ENCODE peak calls at places on chromosome 14, in six cellular contexts. G is GM23338, L is A549, Y is endodermal cell, N is GM12865, P is uterus. H is an unnamed sample.
A peak's percentile ranks its signal among the peaks of the same experiment; 100 is the strongest.

GRCh38 chr14:98593361-98593761 is 678.6 kb downstream of the BCL11B start:
- DNase-seq in G (no peak), L (no peak), Y (no peak), N (no peak), P (no peak), H (no peak)

GRCh38 chr14:99191663-99192621 is 80.1 kb downstream of the BCL11B start:
- DNase-seq in G (no peak), L (no peak), Y (no peak), N (no peak), P (peak; percentile 35), H (peak; percentile 36)

GRCh38 chr14:80213602-80214001 is 2.3 kb upstream of the DIO2 start:
- DNase-seq in G (peak; percentile 86), L (peak; percentile 40), Y (peak; percentile 79), N (peak; percentile 46), P (no peak), H (peak; percentile 43)

GRCh38 chr14:79328863-79329262 is 882.4 kb downstream of the DIO2 start:
- DNase-seq in G (no peak), L (no peak), Y (no peak), N (no peak), P (no peak), H (no peak)

GRCh38 chr14:104977681-104978647 is at the start of gene AHNAK2:
- DNase-seq in G (peak; percentile 92), L (peak; percentile 60), Y (peak; percentile 95), N (no peak), P (peak; percentile 62), H (peak; percentile 75)

GRCh38 chr14:73744874-73745529 is 30.8 kb upstream of the PNMA1 start:
- DNase-seq in G (no peak), L (no peak), Y (no peak), N (no peak), P (no peak), H (peak; percentile 90)

GRCh38 chr14:51650721-51651387 is 856 bp upstream of the FRMD6 start:
- DNase-seq in G (peak; percentile 47), L (no peak), Y (peak; percentile 70), N (peak; percentile 33), P (peak; percentile 50), H (peak; percentile 28)

GRCh38 chr14:90301580-90302181 is 30.1 kb downstream of the NRDE2 start:
- DNase-seq in G (peak; percentile 33), L (peak; percentile 38), Y (no peak), N (peak; percentile 18), P (no peak), H (no peak)

GRCh38 chr14:35821546-35822411 is 4.4 kb upstream of the BRMS1L start:
- DNase-seq in G (peak; percentile 73), L (peak; percentile 50), Y (no peak), N (peak; percentile 44), P (no peak), H (no peak)

GRCh38 chr14:40757376-40757775 is 849.3 kb upstream of the LRFN5 start:
- DNase-seq in G (no peak), L (no peak), Y (no peak), N (no peak), P (no peak), H (no peak)

GRCh38 chr14:25431211-25432076 is 381.5 kb upstream of the STXBP6 start:
- DNase-seq in G (peak; percentile 76), L (no peak), Y (peak; percentile 89), N (no peak), P (no peak), H (peak; percentile 31)

GRCh38 chr14:101191086-101191881 is 287.8 kb upstream of the RTL1 start:
- DNase-seq in G (no peak), L (no peak), Y (no peak), N (no peak), P (peak; percentile 12), H (peak; percentile 4)

GRCh38 chr14:48391661-48392060 is 716.3 kb upstream of the MDGA2 start:
- DNase-seq in G (no peak), L (no peak), Y (no peak), N (no peak), P (no peak), H (no peak)

GRCh38 chr14:74905595-74906142 is 17.4 kb downstream of the RPS6KL1 start:
- DNase-seq in G (peak; percentile 85), L (peak; percentile 60), Y (peak; percentile 91), N (peak; percentile 69), P (peak; percentile 78), H (peak; percentile 78)

GRCh38 chr14:50846171-50846880 is 15.4 kb upstream of the NIN start:
- DNase-seq in G (no peak), L (no peak), Y (no peak), N (no peak), P (no peak), H (no peak)

GRCh38 chr14:69270795-69271708 is 11.1 kb downstream of the GALNT16 start:
- DNase-seq in G (no peak), L (no peak), Y (no peak), N (no peak), P (no peak), H (no peak)

GRCh38 chr14:102665665-102666064 is 73.2 kb downstream of the RCOR1 start:
- DNase-seq in G (no peak), L (no peak), Y (no peak), N (no peak), P (no peak), H (no peak)

DNA sequence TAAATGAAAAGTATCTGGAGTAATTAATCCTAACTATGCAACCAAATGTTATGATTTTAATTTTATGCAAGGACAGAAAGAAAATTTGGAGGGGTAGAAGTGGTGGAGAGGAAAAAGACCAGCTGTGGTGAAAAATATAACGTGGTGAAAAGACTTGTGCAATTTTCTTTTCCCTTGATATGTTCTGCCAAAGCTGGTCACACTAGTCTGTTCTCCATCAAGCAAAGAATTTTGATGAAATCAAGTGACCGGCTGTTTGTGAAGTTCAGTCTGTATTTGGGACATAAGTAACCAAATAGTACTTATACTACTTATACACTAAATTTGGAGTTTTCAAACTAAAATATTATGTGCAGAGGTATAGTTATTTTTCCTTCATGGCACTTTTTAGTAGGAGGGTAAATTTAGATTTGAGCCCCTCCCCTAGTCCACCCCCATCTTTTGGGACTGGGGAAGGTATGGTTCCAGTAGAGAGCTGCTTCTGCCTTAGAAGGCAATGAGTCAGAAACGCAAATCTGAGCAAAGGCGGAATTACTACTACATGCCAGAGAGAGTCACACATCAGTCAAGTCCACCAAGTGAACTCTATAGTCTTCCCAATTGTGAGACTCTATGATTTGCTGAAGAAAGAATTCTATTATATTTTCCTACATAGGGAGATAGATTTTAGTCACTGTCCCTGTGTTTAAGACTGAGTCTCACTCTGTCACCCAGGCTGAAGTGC is 229.7 kb downstream of the SLC25A21 start:
- DNase-seq in G (no peak), L (no peak), Y (no peak), N (no peak), P (no peak), H (no peak)
- H3K4me3 ChIP-seq in G (no peak overlapping the region), L (no peak overlapping the region), Y (no peak overlapping the region), N (no peak overlapping the region), P (no peak overlapping the region), H (no peak overlapping the region)

GRCh38 chr14:22039938-22040780 is 366.5 kb upstream of the OR4E1 start:
- DNase-seq in G (peak; percentile 27), L (peak; percentile 6), Y (no peak), N (peak; percentile 13), P (no peak), H (no peak)
- TF ChIP-seq CTCF in G (peak; percentile 40), L (peak; percentile 41), Y (peak; percentile 76), N (peak; percentile 52), P (peak; percentile 19), H (peak; percentile 40)

GRCh38 chr14:49633650-49634546 is 1.1 kb downstream of the DNAAF2 start:
- DNase-seq in G (peak; percentile 97), L (peak; percentile 86), Y (peak; percentile 98), N (peak; percentile 98), P (peak; percentile 90), H (peak; percentile 94)
- H3K4me3 ChIP-seq in G (peak overlapping the region; percentile 98), L (peak overlapping the region; percentile 78), Y (peak overlapping the region; percentile 94), N (peak overlapping the region; percentile 100), P (peak overlapping the region; percentile 85), H (peak overlapping the region; percentile 92)

DNA sequence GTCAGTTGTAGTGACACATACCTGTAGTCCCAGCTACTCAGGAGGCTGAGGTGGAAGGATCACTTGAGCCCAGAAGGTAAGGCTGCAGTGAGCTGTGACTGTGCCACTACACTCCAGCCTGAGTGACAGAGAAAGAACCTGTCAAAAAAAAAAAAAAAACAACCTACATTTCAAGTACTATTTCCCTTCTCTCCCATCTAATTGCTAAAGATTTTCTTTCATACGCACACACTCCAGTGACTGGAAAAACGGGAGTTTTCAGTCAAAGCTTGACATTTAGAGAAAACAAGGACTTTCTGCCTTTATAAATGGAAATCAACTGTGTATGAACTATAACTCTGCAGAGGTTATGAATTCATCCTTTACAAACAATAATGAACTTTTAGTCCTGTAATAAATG is 25.9 kb downstream of the GPHB5 start:
- DNase-seq in G (no peak), L (no peak), Y (no peak), N (no peak), P (no peak), H (no peak)
- TF ChIP-seq CTCF in G (no peak), L (no peak), Y (no peak), N (no peak), P (no peak), H (no peak)

GRCh38 chr14:32509632-32510187 is 180.6 kb downstream of the AKAP6 start:
- DNase-seq in G (no peak), L (peak; percentile 15), Y (no peak), N (no peak), P (peak; percentile 42), H (no peak)

GRCh38 chr14:32510815-32511214 is 181.7 kb downstream of the AKAP6 start:
- DNase-seq in G (no peak), L (no peak), Y (no peak), N (no peak), P (no peak), H (no peak)

GRCh38 chr14:32512348-32512747 is 183.2 kb downstream of the AKAP6 start:
- DNase-seq in G (no peak), L (no peak), Y (no peak), N (no peak), P (no peak), H (no peak)

GRCh38 chr14:32508281-32508680 is 179.2 kb downstream of the AKAP6 start:
- DNase-seq in G (no peak), L (no peak), Y (no peak), N (no peak), P (no peak), H (no peak)

DNA sequence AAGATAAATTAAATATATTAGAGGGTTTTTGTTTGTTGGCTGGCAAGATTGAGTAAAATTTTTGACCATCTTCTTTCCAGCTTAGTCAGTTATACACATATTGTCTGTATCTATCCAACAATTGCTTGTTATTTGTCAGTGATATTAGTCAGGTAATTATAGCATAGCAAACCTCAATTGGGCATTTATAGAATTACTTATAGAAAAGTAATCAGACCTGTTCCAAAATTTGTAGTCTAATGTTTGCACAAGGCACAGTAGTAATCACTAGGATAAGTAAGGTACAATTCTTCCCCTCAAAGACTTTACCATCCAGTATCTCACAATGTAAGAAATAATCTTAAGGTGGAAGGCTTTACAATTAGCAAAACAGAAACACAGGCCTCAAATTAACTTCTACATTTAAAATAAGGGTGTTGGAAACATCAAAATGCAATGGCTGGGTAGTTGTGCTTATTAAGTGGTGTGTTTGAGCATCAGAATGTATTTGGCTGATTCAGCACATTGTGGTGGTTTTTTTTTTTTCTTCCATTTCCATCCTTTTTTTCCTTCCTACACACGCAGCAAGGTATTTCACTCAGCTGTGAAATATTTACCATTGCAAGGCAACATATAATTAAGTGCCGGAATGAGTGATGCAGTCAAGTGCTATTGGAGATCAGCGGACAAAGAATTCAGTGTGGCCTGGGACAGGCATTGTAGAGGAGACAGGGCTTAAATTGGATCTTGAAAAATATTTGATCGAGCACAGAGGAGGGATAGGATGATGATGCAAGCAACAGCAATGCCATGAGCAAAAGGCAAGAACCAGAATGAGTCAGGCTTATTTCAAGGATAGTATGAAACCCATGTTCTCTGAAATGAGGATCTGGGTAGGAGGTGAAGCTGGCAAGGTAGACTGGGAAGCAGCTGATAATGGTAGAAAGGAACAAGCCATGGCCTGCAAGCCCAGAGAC is 178.2 kb downstream of the AKAP6 start:
- DNase-seq in G (no peak), L (peak; percentile 7), Y (no peak), N (no peak), P (no peak), H (no peak)
- H3K4me3 ChIP-seq in G (no peak overlapping the region), L (no peak overlapping the region), Y (no peak overlapping the region), N (no peak overlapping the region), P (no peak overlapping the region), H (no peak overlapping the region)

H was measured in colonic mucosa.